ENCODE peak calls at places on chromosome 12, in four cellular contexts. One of them, this sample, is unnamed.

GRCh38 chr12:117587646-117588287 is 226.3 kb upstream of the NOS1 start:
- DNase-seq in A549: peak; percentile 60
- DNase-seq in GM12878: no peak
- DNase-seq in K562: peak; percentile 73
- DNase-seq in this sample: peak; percentile 15

GRCh38 chr12:113432976-113433375 is 10.8 kb downstream of the SDSL start:
- DNase-seq in K562: no peak
- DNase-seq in GM12878: no peak
- DNase-seq in A549: no peak
- DNase-seq in this sample: no peak

GRCh38 chr12:72468505-72468904 is 196.3 kb downstream of the TRHDE start:
- DNase-seq in GM12878: no peak
- DNase-seq in K562: no peak
- DNase-seq in A549: no peak
- DNase-seq in this sample: no peak

GRCh38 chr12:33472299-33472698 is 32.7 kb upstream of the SYT10 start:
- DNase-seq in K562: no peak
- DNase-seq in GM12878: no peak
- DNase-seq in A549: no peak
- DNase-seq in this sample: no peak

GRCh38 chr12:24482044-24482443 is 466.9 kb downstream of the BCAT1 start:
- DNase-seq in A549: no peak
- DNase-seq in K562: no peak
- DNase-seq in GM12878: no peak
- DNase-seq in this sample: no peak

GRCh38 chr12:76470028-76470939 is 89.3 kb downstream of the OSBPL8 start:
- DNase-seq in GM12878: peak; percentile 25
- DNase-seq in K562: peak; percentile 28
- DNase-seq in A549: peak; percentile 51
- DNase-seq in this sample: no peak

GRCh38 chr12:80776706-80777105 is 60.0 kb downstream of the MYF5 start:
- DNase-seq in GM12878: no peak
- DNase-seq in A549: no peak
- DNase-seq in K562: no peak
- DNase-seq in this sample: no peak

GRCh38 chr12:64826234-64826633 is 1.8 kb downstream of the TBC1D30 start:
- DNase-seq in K562: peak; percentile 28
- DNase-seq in A549: no peak
- DNase-seq in GM12878: peak; percentile 66
- DNase-seq in this sample: no peak

GRCh38 chr12:75526655-75527511 is 15.5 kb upstream of the KRR1 start:
- DNase-seq in A549: peak; percentile 70
- DNase-seq in GM12878: peak; percentile 54
- DNase-seq in K562: peak; percentile 20
- DNase-seq in this sample: peak; percentile 45

GRCh38 chr12:112705037-112705632 is 86.4 kb upstream of the RPH3A start:
- DNase-seq in K562: no peak
- DNase-seq in GM12878: no peak
- DNase-seq in A549: peak; percentile 38
- DNase-seq in this sample: no peak

GRCh38 chr12:63844391-63845341 is at the start of gene SRGAP1:
- DNase-seq in GM12878: no peak
- DNase-seq in A549: peak; percentile 69
- DNase-seq in K562: peak; percentile 26
- DNase-seq in this sample: peak; percentile 44

GRCh38 chr12:34393821-34394150 is 371.5 kb downstream of the ALG10 start:
- DNase-seq in GM12878: no peak
- DNase-seq in K562: no peak
- DNase-seq in A549: no peak
- DNase-seq in this sample: no peak

GRCh38 chr12:32489070-32489469 is 89.7 kb downstream of the FGD4 start:
- DNase-seq in GM12878: no peak
- DNase-seq in A549: no peak
- DNase-seq in K562: no peak
- DNase-seq in this sample: no peak

GRCh38 chr12:66921151-66921550 is 242.3 kb upstream of the GRIP1 start:
- DNase-seq in A549: no peak
- DNase-seq in K562: no peak
- DNase-seq in GM12878: no peak
- DNase-seq in this sample: no peak

GRCh38 chr12:50129297-50129696 is 17.3 kb downstream of the COX14 start:
- DNase-seq in GM12878: no peak
- DNase-seq in K562: no peak
- DNase-seq in A549: no peak
- DNase-seq in this sample: no peak

GRCh38 chr12:53105256-53105655 is 2.0 kb downstream of the SOAT2 start:
- DNase-seq in GM12878: no peak
- DNase-seq in A549: no peak
- DNase-seq in K562: no peak
- DNase-seq in this sample: no peak

GRCh38 chr12:70074510-70074909 is 168.7 kb upstream of the CNOT2 start:
- DNase-seq in A549: no peak
- DNase-seq in K562: no peak
- DNase-seq in GM12878: no peak
- DNase-seq in this sample: no peak

GRCh38 chr12:15862840-15863239 is 19.3 kb upstream of the STRAP start:
- DNase-seq in K562: no peak
- DNase-seq in A549: no peak
- DNase-seq in GM12878: no peak
- DNase-seq in this sample: peak; percentile 62

GRCh38 chr12:53223391-53224267 is 8.4 kb downstream of the RARG start:
- DNase-seq in K562: no peak
- DNase-seq in A549: no peak
- DNase-seq in GM12878: no peak
- DNase-seq in this sample: no peak

GRCh38 chr12:131090254-131091210 is 136.8 kb downstream of the ADGRD1 start:
- DNase-seq in A549: peak; percentile 54
- DNase-seq in GM12878: no peak
- DNase-seq in K562: no peak
- DNase-seq in this sample: no peak

GRCh38 chr12:81819991-81820633 is 61.0 kb upstream of the PPFIA2 start:
- DNase-seq in K562: no peak
- DNase-seq in A549: no peak
- DNase-seq in GM12878: no peak
- DNase-seq in this sample: no peak

GRCh38 chr12:85923767-85924331 is 49.8 kb downstream of the NTS start:
- DNase-seq in K562: peak; percentile 7
- DNase-seq in GM12878: no peak
- DNase-seq in A549: peak; percentile 36
- DNase-seq in this sample: no peak

GRCh38 chr12:117114784-117115183 is 15.6 kb upstream of the TESC start:
- DNase-seq in GM12878: no peak
- DNase-seq in K562: no peak
- DNase-seq in A549: no peak
- DNase-seq in this sample: no peak

GRCh38 chr12:40986031-40986430 is 202.1 kb upstream of the PDZRN4 start:
- DNase-seq in K562: no peak
- DNase-seq in GM12878: no peak
- DNase-seq in A549: peak; percentile 53
- DNase-seq in this sample: no peak

GRCh38 chr12:40989785-40990184 is 198.3 kb upstream of the PDZRN4 start:
- DNase-seq in GM12878: no peak
- DNase-seq in A549: no peak
- DNase-seq in K562: no peak
- DNase-seq in this sample: no peak

GRCh38 chr12:40988831-40989230 is 199.3 kb upstream of the PDZRN4 start:
- DNase-seq in A549: no peak
- DNase-seq in K562: no peak
- DNase-seq in GM12878: no peak
- DNase-seq in this sample: no peak

GRCh38 chr12:40992158-40992557 is 196.0 kb upstream of the PDZRN4 start:
- DNase-seq in A549: no peak
- DNase-seq in K562: no peak
- DNase-seq in GM12878: no peak
- DNase-seq in this sample: no peak

GRCh38 chr12:40988335-40988734 is 199.8 kb upstream of the PDZRN4 start:
- DNase-seq in GM12878: no peak
- DNase-seq in K562: no peak
- DNase-seq in A549: no peak
- DNase-seq in this sample: no peak
- TF ChIP-seq MYC in GM12878: no peak
- TF ChIP-seq MYC in K562: no peak
- TF ChIP-seq MYC in A549: no peak
- TF ChIP-seq MYC in this sample: no peak

GRCh38 chr12:120278137-120279069 is 12.9 kb upstream of the PXN start:
- DNase-seq in GM12878: no peak
- DNase-seq in K562: no peak
- DNase-seq in A549: no peak
- DNase-seq in this sample: no peak

GRCh38 chr12:120282229-120282628 is 9.5 kb downstream of the RNU4-2 start:
- DNase-seq in A549: no peak
- DNase-seq in GM12878: no peak
- DNase-seq in K562: no peak
- DNase-seq in this sample: no peak

DNA sequence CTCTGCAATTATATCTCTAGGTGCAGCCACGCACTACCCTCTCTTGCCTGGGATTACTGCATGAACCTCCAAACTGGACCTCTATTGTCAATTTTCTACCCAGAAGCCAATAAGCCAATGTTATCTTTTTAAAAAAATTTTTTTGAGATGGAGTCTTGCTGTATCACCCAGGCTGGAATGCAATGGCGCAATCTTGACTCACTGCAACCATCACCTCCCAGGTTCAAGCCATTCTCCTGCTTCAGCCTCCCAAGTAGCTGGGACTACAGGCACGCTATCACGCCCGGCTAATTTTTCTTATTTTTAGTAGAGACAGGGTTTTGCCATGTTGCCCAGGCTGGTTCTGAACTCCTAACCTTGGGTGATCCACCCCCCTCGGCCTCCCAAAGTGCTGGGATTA is 11.2 kb upstream of the PXN start:
- DNase-seq in K562: no peak
- DNase-seq in A549: peak; percentile 58
- DNase-seq in GM12878: no peak
- DNase-seq in this sample: peak; percentile 23
- TF ChIP-seq BHLHE40 in K562: no peak
- TF ChIP-seq BHLHE40 in A549: no peak
- TF ChIP-seq BHLHE40 in GM12878: no peak
- TF ChIP-seq BHLHE40 in this sample: no peak

DNA sequence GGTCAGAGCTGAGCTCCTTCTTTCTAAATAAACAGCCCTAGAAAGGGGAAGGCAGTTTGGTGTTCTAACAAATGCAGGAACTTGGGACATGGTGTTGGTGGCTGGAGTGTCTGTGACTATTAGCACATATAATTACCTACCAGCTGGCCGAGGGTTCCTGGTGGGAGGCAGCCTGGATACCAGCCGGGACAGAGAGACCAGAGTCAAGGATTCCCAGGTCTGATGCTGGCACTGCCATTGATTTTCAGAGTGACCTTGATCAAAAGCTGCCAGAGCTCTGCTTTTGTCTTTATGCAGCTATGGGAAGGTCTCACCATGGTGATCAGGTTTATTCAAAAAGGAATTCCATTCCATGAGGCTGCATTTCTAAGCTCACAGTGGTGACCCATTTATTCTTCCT is 101.1 kb upstream of the PWP1 start:
- DNase-seq in K562: no peak
- DNase-seq in GM12878: no peak
- DNase-seq in A549: no peak
- DNase-seq in this sample: no peak
- TF ChIP-seq MYC in K562: no peak
- TF ChIP-seq MYC in GM12878: no peak
- TF ChIP-seq MYC in A549: no peak
- TF ChIP-seq MYC in this sample: no peak

GRCh38 chr12:95857151-95857550 is 1.6 kb upstream of the SNRPF start:
- DNase-seq in GM12878: no peak
- DNase-seq in A549: peak; percentile 20
- DNase-seq in K562: no peak
- DNase-seq in this sample: peak; percentile 37

GRCh38 chr12:95858451-95859343 is at the start of gene SNRPF:
- DNase-seq in A549: peak; percentile 98
- DNase-seq in K562: peak; percentile 100
- DNase-seq in GM12878: peak; percentile 95
- DNase-seq in this sample: peak; percentile 95

GRCh38 chr12:95857799-95858198 is 953 bp upstream of the SNRPF start:
- DNase-seq in GM12878: no peak
- DNase-seq in A549: no peak
- DNase-seq in K562: no peak
- DNase-seq in this sample: no peak

GRCh38 chr12:95859947-95860850 is 1.4 kb downstream of the SNRPF start:
- DNase-seq in GM12878: no peak
- DNase-seq in K562: no peak
- DNase-seq in A549: no peak
- DNase-seq in this sample: no peak

GRCh38 chr12:95859344-95859816 is 628 bp downstream of the SNRPF start:
- DNase-seq in A549: peak; percentile 38
- DNase-seq in K562: peak; percentile 28
- DNase-seq in GM12878: no peak
- DNase-seq in this sample: peak; percentile 18
- TF ChIP-seq BHLHE40 in A549: no peak
- TF ChIP-seq BHLHE40 in K562: no peak
- TF ChIP-seq BHLHE40 in GM12878: no peak
- TF ChIP-seq BHLHE40 in this sample: no peak

DNA sequence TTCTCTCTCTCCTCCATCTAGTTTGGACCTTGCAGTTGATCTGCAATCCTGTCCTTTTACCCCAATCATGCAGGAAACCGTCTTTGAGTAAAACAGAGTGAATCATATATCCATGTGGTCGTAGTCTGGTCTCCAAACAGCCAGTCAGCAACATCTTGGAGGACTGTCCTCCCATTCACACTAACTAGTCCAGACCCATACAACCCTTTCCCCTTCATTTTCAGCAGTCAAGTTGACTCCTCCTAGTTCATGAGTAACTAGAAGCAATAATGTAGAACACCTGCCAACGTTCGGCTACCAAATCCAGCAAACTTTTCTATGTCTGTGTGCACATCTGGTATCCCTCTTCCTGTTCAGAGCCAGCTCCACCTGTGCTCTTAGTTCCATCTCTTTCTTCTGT is 10.8 kb upstream of the BIN2 start:
- DNase-seq in K562: no peak
- DNase-seq in A549: no peak
- DNase-seq in GM12878: no peak
- DNase-seq in this sample: no peak
- TF ChIP-seq MYC in K562: no peak
- TF ChIP-seq MYC in A549: no peak
- TF ChIP-seq MYC in GM12878: no peak
- TF ChIP-seq MYC in this sample: no peak

GRCh38 chr12:105659355-105660075 is 329.0 kb downstream of the C12orf75 start:
- DNase-seq in K562: no peak
- DNase-seq in GM12878: no peak
- DNase-seq in A549: no peak
- DNase-seq in this sample: no peak

GRCh38 chr12:105658389-105658788 is 327.9 kb downstream of the C12orf75 start:
- DNase-seq in GM12878: no peak
- DNase-seq in A549: no peak
- DNase-seq in K562: no peak
- DNase-seq in this sample: no peak

DNA sequence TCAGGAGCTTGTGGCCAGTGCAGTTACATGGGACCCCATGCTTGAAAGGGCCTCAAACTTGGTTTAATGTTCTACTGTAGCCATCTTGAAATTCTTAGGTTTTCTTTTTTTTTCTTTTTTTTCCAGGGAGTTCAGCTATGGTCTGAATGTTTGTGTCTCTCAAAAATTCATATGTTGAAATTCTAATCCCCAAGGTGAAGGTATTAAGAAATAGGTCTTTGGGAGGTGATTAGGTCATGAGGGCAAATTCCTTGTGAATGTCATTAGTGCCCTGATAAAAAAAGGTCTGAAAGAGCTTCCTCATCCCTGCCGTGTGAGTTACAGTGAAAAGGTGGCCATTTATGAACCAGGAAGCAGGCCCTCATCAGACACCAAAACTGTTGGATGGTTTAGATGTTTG is 324.1 kb downstream of the C12orf75 start:
- DNase-seq in A549: no peak
- DNase-seq in GM12878: no peak
- DNase-seq in K562: no peak
- DNase-seq in this sample: no peak
- TF ChIP-seq BHLHE40 in A549: no peak
- TF ChIP-seq BHLHE40 in GM12878: no peak
- TF ChIP-seq BHLHE40 in K562: no peak
- TF ChIP-seq BHLHE40 in this sample: no peak